ENCODE peak calls at places on chromosomes 13 and 19, in ten cellular contexts. V, I, H, T, A, L, N, X, M and B are unnamed samples.

GRCh38 chr19:18452386-18452785 is 14.5 kb upstream of the ISYNA1 start:
- DNase-seq in A (no peak), N (no peak), I (no peak), M (no peak), L (no peak), X (no peak), T (no peak), V (no peak), H (no peak), B (no peak)

GRCh38 chr19:11168568-11168967 is 13.0 kb upstream of the SPC24 start:
- DNase-seq in M (no peak), V (no peak), N (no peak), X (no peak), T (no peak), H (no peak), I (peak; percentile 98), A (peak; percentile 93), L (peak; percentile 92), B (no peak)

GRCh38 chr13:114311908-114312307 is 2.4 kb upstream of the CHAMP1 start:
- DNase-seq in M (no peak), V (no peak), H (no peak), I (no peak), N (no peak), X (no peak), A (peak; percentile 21), T (no peak), L (no peak), B (no peak)

GRCh38 chr19:4990306-4990705 is 21.4 kb downstream of the KDM4B start:
- DNase-seq in V (no peak), M (no peak), T (no peak), H (no peak), L (no peak), I (no peak), A (no peak), N (no peak), X (no peak), B (no peak)

GRCh38 chr13:94251801-94252200 is 227.7 kb downstream of the DCT start:
- DNase-seq in N (peak; percentile 14), M (no peak), H (no peak), I (peak; percentile 37), X (peak; percentile 65), T (peak; percentile 16), L (no peak), A (peak; percentile 67), V (no peak), B (no peak)

GRCh38 chr19:31270897-31271568 is 78.2 kb downstream of the TSHZ3 start:
- DNase-seq in N (peak; percentile 56), H (no peak), X (no peak), L (no peak), I (peak; percentile 48), V (no peak), T (no peak), M (no peak), A (peak; percentile 90), B (no peak)

GRCh38 chr19:55117063-55117635 is 288 bp downstream of the PPP1R12C start:
- DNase-seq in X (no peak), M (peak; percentile 15), T (no peak), L (no peak), N (no peak), V (peak; percentile 3), A (no peak), I (no peak), H (no peak), B (no peak)

GRCh38 chr19:40570313-40571004 is 6.2 kb upstream of the SHKBP1 start:
- DNase-seq in M (peak; percentile 93), H (peak; percentile 87), N (peak; percentile 99), A (peak; percentile 100), L (peak; percentile 90), V (peak; percentile 90), I (peak; percentile 100), T (peak; percentile 99), X (peak; percentile 99), B (peak; percentile 99)

GRCh38 chr19:16661480-16662034 is 618 bp downstream of the TMEM38A start:
- DNase-seq in A (no peak), X (no peak), L (no peak), M (peak; percentile 3), I (no peak), T (no peak), N (peak; percentile 40), H (no peak), V (no peak), B (peak; percentile 22)

GRCh38 chr13:108508263-108508662 is 121.1 kb upstream of the MYO16 start:
- DNase-seq in I (peak; percentile 65), N (no peak), L (peak; percentile 47), H (no peak), M (no peak), V (no peak), X (no peak), A (peak; percentile 51), T (peak; percentile 17), B (no peak)

GRCh38 chr13:65473199-65473598 is 1756.9 kb downstream of the PCDH9 start:
- DNase-seq in V (no peak), H (no peak), A (no peak), T (no peak), M (no peak), L (no peak), N (no peak), X (no peak), I (no peak), B (no peak)

GRCh38 chr13:28002886-28003698 is 14.6 kb upstream of the URAD start:
- DNase-seq in N (no peak), A (no peak), X (no peak), V (no peak), H (no peak), T (no peak), L (no peak), M (no peak), I (no peak), B (no peak)

GRCh38 chr13:33367931-33368330 is 82.4 kb upstream of the STARD13 start:
- DNase-seq in V (no peak), T (peak; percentile 53), X (no peak), N (no peak), L (no peak), A (no peak), M (no peak), H (no peak), I (no peak), B (no peak)

GRCh38 chr13:90118467-90119071 is 1228.9 kb upstream of the MIR17HG start:
- DNase-seq in I (no peak), H (no peak), T (no peak), A (no peak), N (no peak), V (no peak), M (no peak), X (no peak), L (no peak), B (no peak)

GRCh38 chr13:66513728-66514127 is 716.4 kb downstream of the PCDH9 start:
- DNase-seq in T (no peak), H (no peak), M (no peak), X (no peak), A (peak; percentile 58), N (no peak), I (peak; percentile 80), V (no peak), L (no peak), B (no peak)

GRCh38 chr13:73090116-73090811 is 31.5 kb downstream of the KLF5 start:
- DNase-seq in N (no peak), L (peak; percentile 26), M (no peak), H (no peak), V (no peak), I (peak; percentile 87), A (peak; percentile 69), T (no peak), X (no peak), B (no peak)

GRCh38 chr19:5128251-5128931 is 159.5 kb downstream of the KDM4B start:
- DNase-seq in X (no peak), H (no peak), L (no peak), I (peak; percentile 82), M (no peak), N (peak; percentile 67), V (no peak), T (no peak), A (peak; percentile 70), B (no peak)

GRCh38 chr13:30905932-30906383 is at the start of gene MEDAG:
- DNase-seq in H (no peak), M (no peak), T (no peak), N (peak; percentile 81), V (no peak), L (no peak), I (peak; percentile 70), A (peak; percentile 97), X (no peak), B (no peak)

GRCh38 chr13:51065372-51066090 is 45.5 kb downstream of the C13orf42 start:
- DNase-seq in N (no peak), V (no peak), A (no peak), L (no peak), T (no peak), X (no peak), I (no peak), M (no peak), H (no peak), B (no peak)

GRCh38 chr13:32150794-32151193 is 119.2 kb downstream of the FRY start:
- DNase-seq in I (peak; percentile 82), N (peak; percentile 89), H (no peak), L (no peak), T (no peak), M (no peak), A (peak; percentile 95), X (no peak), V (no peak), B (no peak)

GRCh38 chr13:77565635-77566034 is 30.1 kb downstream of the SCEL start:
- DNase-seq in X (no peak), I (peak; percentile 52), N (no peak), T (peak; percentile 86), A (peak; percentile 59), V (no peak), L (no peak), H (no peak), M (no peak), B (peak; percentile 8)

GRCh38 chr19:45768644-45769053 is 403 bp downstream of the SIX5 start:
- DNase-seq in N (no peak), X (no peak), A (no peak), H (no peak), M (peak; percentile 45), V (peak; percentile 9), T (no peak), I (peak; percentile 63), L (no peak), B (peak; percentile 57)

GRCh38 chr19:2167896-2168618 is 4.3 kb downstream of the DOT1L start:
- DNase-seq in V (no peak), T (peak; percentile 73), A (peak; percentile 55), X (no peak), H (no peak), N (peak; percentile 57), L (peak; percentile 41), I (peak; percentile 64), M (no peak), B (peak; percentile 67)

GRCh38 chr13:113145911-113146598 is 12.4 kb upstream of the PROZ start:
- DNase-seq in N (no peak), L (no peak), T (no peak), I (no peak), X (no peak), V (no peak), M (no peak), H (no peak), A (no peak), B (no peak)

GRCh38 chr13:28978574-28978973 is 158.4 kb downstream of the MTUS2 start:
- DNase-seq in H (no peak), M (no peak), L (no peak), X (no peak), A (no peak), V (no peak), T (no peak), N (no peak), I (no peak), B (no peak)

GRCh38 chr19:47767349-47767748 is 11.2 kb upstream of the SELENOW start:
- DNase-seq in H (no peak), V (no peak), M (no peak), A (no peak), N (no peak), L (no peak), X (no peak), T (no peak), I (no peak), B (no peak)

GRCh38 chr13:22662771-22663170 is 518.0 kb upstream of the SGCG start:
- DNase-seq in M (no peak), H (no peak), L (no peak), N (no peak), A (no peak), I (no peak), T (no peak), V (no peak), X (no peak), B (no peak)

GRCh38 chr19:4969772-4970531 is 1.0 kb downstream of the KDM4B start:
- DNase-seq in A (peak; percentile 30), I (peak; percentile 52), N (no peak), L (no peak), X (no peak), T (peak; percentile 28), H (no peak), M (no peak), V (no peak), B (peak; percentile 57)